ENCODE peak calls at places on chromosomes 6 and 20, in eight cellular contexts. One of them, this sample, is unnamed.

GRCh38 chr20:36267605-36268500 is 31.6 kb downstream of the AAR2 start:
- DNase-seq in breast epithelium: no peak
- DNase-seq in ovary: no peak
- DNase-seq in cardiac muscle cell: no peak
- DNase-seq in tibial nerve: no peak
- DNase-seq in suprapubic skin: no peak
- DNase-seq in transverse colon: no peak
- DNase-seq in GM23248: no peak
- DNase-seq in this sample: no peak

GRCh38 chr6:37985355-37985754 is 165.8 kb downstream of the ZFAND3 start:
- DNase-seq in breast epithelium: no peak
- DNase-seq in cardiac muscle cell: no peak
- DNase-seq in tibial nerve: no peak
- DNase-seq in transverse colon: no peak
- DNase-seq in suprapubic skin: no peak
- DNase-seq in ovary: no peak
- DNase-seq in GM23248: no peak
- DNase-seq in this sample: no peak

GRCh38 chr20:11217322-11217989 is 543.7 kb upstream of the JAG1 start:
- DNase-seq in suprapubic skin: no peak
- DNase-seq in tibial nerve: no peak
- DNase-seq in GM23248: no peak
- DNase-seq in cardiac muscle cell: peak; percentile 56
- DNase-seq in breast epithelium: no peak
- DNase-seq in ovary: no peak
- DNase-seq in transverse colon: no peak
- DNase-seq in this sample: no peak

GRCh38 chr6:132907915-132908314 is 93.5 kb downstream of the RPS12 start:
- DNase-seq in GM23248: peak; percentile 82
- DNase-seq in suprapubic skin: no peak
- DNase-seq in cardiac muscle cell: peak; percentile 38
- DNase-seq in ovary: no peak
- DNase-seq in transverse colon: no peak
- DNase-seq in breast epithelium: no peak
- DNase-seq in tibial nerve: no peak
- DNase-seq in this sample: no peak

GRCh38 chr6:30062471-30063178 is 1.6 kb downstream of the POLR1H start:
- DNase-seq in suprapubic skin: no peak
- DNase-seq in cardiac muscle cell: no peak
- DNase-seq in breast epithelium: no peak
- DNase-seq in tibial nerve: no peak
- DNase-seq in ovary: no peak
- DNase-seq in transverse colon: no peak
- DNase-seq in GM23248: no peak
- DNase-seq in this sample: no peak

GRCh38 chr6:35601331-35602132 is 87.2 kb downstream of the FKBP5 start:
- DNase-seq in ovary: peak; percentile 62
- DNase-seq in tibial nerve: peak; percentile 47
- DNase-seq in cardiac muscle cell: peak; percentile 94
- DNase-seq in transverse colon: peak; percentile 69
- DNase-seq in breast epithelium: no peak
- DNase-seq in GM23248: peak; percentile 81
- DNase-seq in suprapubic skin: no peak
- DNase-seq in this sample: peak; percentile 90

GRCh38 chr6:15870354-15871043 is 207.7 kb upstream of the DTNBP1 start:
- DNase-seq in transverse colon: no peak
- DNase-seq in cardiac muscle cell: peak; percentile 65
- DNase-seq in tibial nerve: no peak
- DNase-seq in suprapubic skin: no peak
- DNase-seq in breast epithelium: no peak
- DNase-seq in GM23248: peak; percentile 71
- DNase-seq in ovary: no peak
- DNase-seq in this sample: no peak

GRCh38 chr6:113719056-113719455 is 138.1 kb upstream of the MARCKS start:
- DNase-seq in breast epithelium: no peak
- DNase-seq in tibial nerve: no peak
- DNase-seq in GM23248: peak; percentile 37
- DNase-seq in transverse colon: peak; percentile 47
- DNase-seq in suprapubic skin: no peak
- DNase-seq in ovary: no peak
- DNase-seq in cardiac muscle cell: no peak
- DNase-seq in this sample: no peak

GRCh38 chr20:20491110-20491783 is 123.3 kb downstream of the INSM1 start:
- DNase-seq in cardiac muscle cell: peak; percentile 19
- DNase-seq in GM23248: peak; percentile 84
- DNase-seq in suprapubic skin: no peak
- DNase-seq in tibial nerve: no peak
- DNase-seq in transverse colon: no peak
- DNase-seq in breast epithelium: no peak
- DNase-seq in ovary: no peak
- DNase-seq in this sample: no peak

GRCh38 chr6:87914637-87915395 is 132.8 kb upstream of the SPACA1 start:
- DNase-seq in ovary: no peak
- DNase-seq in tibial nerve: no peak
- DNase-seq in breast epithelium: no peak
- DNase-seq in cardiac muscle cell: peak; percentile 33
- DNase-seq in suprapubic skin: no peak
- DNase-seq in GM23248: peak; percentile 32
- DNase-seq in transverse colon: no peak
- DNase-seq in this sample: no peak

GRCh38 chr20:1718604-1719384 is 61.2 kb upstream of the SIRPG start:
- DNase-seq in suprapubic skin: no peak
- DNase-seq in cardiac muscle cell: peak; percentile 49
- DNase-seq in breast epithelium: no peak
- DNase-seq in ovary: no peak
- DNase-seq in tibial nerve: peak; percentile 18
- DNase-seq in GM23248: peak; percentile 98
- DNase-seq in transverse colon: no peak
- DNase-seq in this sample: peak; percentile 71

GRCh38 chr6:89044988-89045387 is 35.6 kb upstream of the PNRC1 start:
- DNase-seq in suprapubic skin: no peak
- DNase-seq in tibial nerve: no peak
- DNase-seq in ovary: no peak
- DNase-seq in breast epithelium: no peak
- DNase-seq in cardiac muscle cell: no peak
- DNase-seq in GM23248: no peak
- DNase-seq in transverse colon: no peak
- DNase-seq in this sample: no peak

GRCh38 chr6:38573800-38574395 is 65.8 kb downstream of the BTBD9 start:
- DNase-seq in cardiac muscle cell: peak; percentile 8
- DNase-seq in transverse colon: no peak
- DNase-seq in suprapubic skin: no peak
- DNase-seq in GM23248: no peak
- DNase-seq in tibial nerve: no peak
- DNase-seq in breast epithelium: no peak
- DNase-seq in ovary: no peak
- DNase-seq in this sample: no peak

GRCh38 chr6:54377776-54378175 is 69.5 kb downstream of the TINAG start:
- DNase-seq in GM23248: no peak
- DNase-seq in cardiac muscle cell: no peak
- DNase-seq in transverse colon: no peak
- DNase-seq in ovary: no peak
- DNase-seq in suprapubic skin: no peak
- DNase-seq in breast epithelium: no peak
- DNase-seq in tibial nerve: no peak
- DNase-seq in this sample: no peak

GRCh38 chr6:99467509-99468106 is 42.5 kb upstream of the PNISR start:
- DNase-seq in breast epithelium: no peak
- DNase-seq in cardiac muscle cell: peak; percentile 37
- DNase-seq in ovary: no peak
- DNase-seq in tibial nerve: no peak
- DNase-seq in suprapubic skin: no peak
- DNase-seq in transverse colon: no peak
- DNase-seq in GM23248: peak; percentile 65
- DNase-seq in this sample: no peak

GRCh38 chr6:46882622-46883021 is 39.1 kb downstream of the ADGRF5 start:
- DNase-seq in GM23248: no peak
- DNase-seq in cardiac muscle cell: no peak
- DNase-seq in breast epithelium: no peak
- DNase-seq in ovary: no peak
- DNase-seq in transverse colon: no peak
- DNase-seq in tibial nerve: no peak
- DNase-seq in suprapubic skin: no peak
- DNase-seq in this sample: no peak

GRCh38 chr6:159594106-159594749 is 98.8 kb downstream of the SOD2 start:
- DNase-seq in breast epithelium: no peak
- DNase-seq in cardiac muscle cell: peak; percentile 65
- DNase-seq in suprapubic skin: no peak
- DNase-seq in GM23248: peak; percentile 76
- DNase-seq in tibial nerve: no peak
- DNase-seq in transverse colon: no peak
- DNase-seq in ovary: no peak
- DNase-seq in this sample: no peak

GRCh38 chr6:9553002-9553401 is 861.9 kb downstream of the TFAP2A start:
- DNase-seq in suprapubic skin: no peak
- DNase-seq in breast epithelium: no peak
- DNase-seq in cardiac muscle cell: no peak
- DNase-seq in tibial nerve: no peak
- DNase-seq in GM23248: no peak
- DNase-seq in ovary: no peak
- DNase-seq in transverse colon: no peak
- DNase-seq in this sample: no peak

DNA sequence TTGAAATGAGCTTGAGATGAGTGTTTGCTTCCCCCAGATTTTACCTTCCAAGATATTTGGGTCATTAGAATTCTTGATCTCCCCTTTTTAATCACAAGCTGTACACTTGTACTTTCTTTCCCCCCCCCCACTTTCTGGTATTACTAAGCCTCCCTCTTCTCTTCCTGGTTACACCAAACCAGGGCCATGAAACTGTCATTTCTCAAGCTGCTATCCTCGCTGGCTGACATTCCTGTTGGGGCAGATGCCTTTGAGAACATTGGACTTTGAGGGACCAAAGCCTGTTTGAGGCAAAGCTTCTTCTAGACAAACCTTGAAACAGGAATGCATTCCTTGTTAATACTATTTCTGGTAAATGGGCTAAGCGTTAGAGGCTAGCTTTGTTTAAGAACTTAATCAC is 32.3 kb upstream of the MAP3K7 start:
- DNase-seq in tibial nerve: no peak
- DNase-seq in transverse colon: no peak
- DNase-seq in suprapubic skin: no peak
- DNase-seq in cardiac muscle cell: no peak
- DNase-seq in breast epithelium: no peak
- DNase-seq in GM23248: no peak
- DNase-seq in ovary: no peak
- DNase-seq in this sample: no peak
- H3K4me3 ChIP-seq in tibial nerve: no peak overlapping the region
- H3K4me3 ChIP-seq in transverse colon: no peak overlapping the region
- H3K4me3 ChIP-seq in suprapubic skin: no peak overlapping the region
- H3K4me3 ChIP-seq in cardiac muscle cell: no peak overlapping the region
- H3K4me3 ChIP-seq in breast epithelium: no peak overlapping the region
- H3K4me3 ChIP-seq in GM23248: no peak overlapping the region
- H3K4me3 ChIP-seq in ovary: no peak overlapping the region
- H3K4me3 ChIP-seq in this sample: no peak overlapping the region

GRCh38 chr20:37790900-37791299 is 97.1 kb downstream of the CTNNBL1 start:
- DNase-seq in cardiac muscle cell: no peak
- DNase-seq in tibial nerve: no peak
- DNase-seq in transverse colon: no peak
- DNase-seq in ovary: no peak
- DNase-seq in breast epithelium: no peak
- DNase-seq in suprapubic skin: no peak
- DNase-seq in GM23248: no peak
- DNase-seq in this sample: no peak

GRCh38 chr20:37789408-37789807 is 95.6 kb downstream of the CTNNBL1 start:
- DNase-seq in tibial nerve: no peak
- DNase-seq in GM23248: no peak
- DNase-seq in breast epithelium: no peak
- DNase-seq in suprapubic skin: no peak
- DNase-seq in transverse colon: no peak
- DNase-seq in ovary: no peak
- DNase-seq in cardiac muscle cell: no peak
- DNase-seq in this sample: no peak

GRCh38 chr20:37781626-37782025 is 87.8 kb downstream of the CTNNBL1 start:
- DNase-seq in GM23248: peak; percentile 29
- DNase-seq in tibial nerve: no peak
- DNase-seq in suprapubic skin: no peak
- DNase-seq in ovary: no peak
- DNase-seq in breast epithelium: no peak
- DNase-seq in transverse colon: no peak
- DNase-seq in cardiac muscle cell: no peak
- DNase-seq in this sample: no peak

GRCh38 chr20:37786043-37786442 is 92.2 kb downstream of the CTNNBL1 start:
- DNase-seq in transverse colon: no peak
- DNase-seq in tibial nerve: no peak
- DNase-seq in GM23248: no peak
- DNase-seq in ovary: no peak
- DNase-seq in suprapubic skin: no peak
- DNase-seq in cardiac muscle cell: no peak
- DNase-seq in breast epithelium: no peak
- DNase-seq in this sample: no peak
- H3K4me3 ChIP-seq in transverse colon: no peak overlapping the region
- H3K4me3 ChIP-seq in tibial nerve: no peak overlapping the region
- H3K4me3 ChIP-seq in GM23248: no peak overlapping the region
- H3K4me3 ChIP-seq in ovary: no peak overlapping the region
- H3K4me3 ChIP-seq in suprapubic skin: no peak overlapping the region
- H3K4me3 ChIP-seq in cardiac muscle cell: no peak overlapping the region
- H3K4me3 ChIP-seq in breast epithelium: no peak overlapping the region
- H3K4me3 ChIP-seq in this sample: no peak overlapping the region

DNA sequence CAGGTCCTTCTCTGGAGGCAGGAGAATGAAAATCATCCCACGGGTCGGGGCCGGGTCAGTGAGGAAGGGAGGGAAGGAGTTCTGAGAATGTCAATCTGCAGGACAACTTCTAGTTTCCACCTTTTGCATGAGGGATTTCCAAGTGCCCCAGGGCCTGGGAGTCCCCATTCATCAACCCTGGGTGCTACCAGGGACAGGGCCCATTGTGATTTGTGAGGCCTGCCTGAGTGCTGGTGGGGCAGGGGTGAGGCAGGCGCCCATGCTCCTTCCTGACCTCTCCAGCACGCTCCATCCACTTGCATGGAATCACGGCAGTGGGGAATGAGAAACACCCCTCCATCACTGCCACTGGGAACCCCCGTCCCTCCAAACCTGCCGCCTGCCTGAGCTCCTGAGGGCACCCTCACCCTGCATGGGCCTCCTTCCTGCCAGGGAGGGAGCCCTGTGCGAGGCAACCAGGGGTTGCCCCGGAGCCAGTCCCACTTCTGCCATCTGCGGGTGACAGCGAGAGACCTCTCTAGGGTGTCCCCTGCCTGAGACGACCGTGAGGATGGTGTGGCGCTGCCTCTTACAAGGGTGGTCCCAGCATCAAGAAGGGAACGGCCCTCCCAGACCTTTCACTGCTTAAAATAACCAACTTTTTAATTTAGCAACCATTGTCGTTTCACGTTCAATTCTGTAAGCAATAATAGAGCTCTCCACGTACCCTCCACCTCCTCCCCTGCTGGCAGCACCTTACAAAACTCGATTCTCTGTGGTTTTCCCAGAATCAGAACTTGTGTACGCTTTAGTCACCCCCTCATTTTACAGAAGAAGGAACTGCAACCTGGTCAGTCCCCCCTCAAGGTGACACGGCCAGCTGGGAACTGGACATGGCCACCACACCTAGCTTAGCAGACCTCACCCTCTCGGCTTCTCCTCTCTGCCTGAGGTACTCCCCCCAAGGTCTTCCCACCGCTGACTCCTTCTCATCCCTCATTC is 28.6 kb downstream of the PMEPA1 start:
- DNase-seq in breast epithelium: no peak
- DNase-seq in GM23248: no peak
- DNase-seq in transverse colon: peak; percentile 51
- DNase-seq in cardiac muscle cell: no peak
- DNase-seq in ovary: no peak
- DNase-seq in suprapubic skin: no peak
- DNase-seq in tibial nerve: no peak
- DNase-seq in this sample: no peak
- H3K4me3 ChIP-seq in breast epithelium: no peak overlapping the region
- H3K4me3 ChIP-seq in GM23248: no peak overlapping the region
- H3K4me3 ChIP-seq in transverse colon: no peak overlapping the region
- H3K4me3 ChIP-seq in cardiac muscle cell: no peak overlapping the region
- H3K4me3 ChIP-seq in ovary: no peak overlapping the region
- H3K4me3 ChIP-seq in suprapubic skin: no peak overlapping the region
- H3K4me3 ChIP-seq in tibial nerve: no peak overlapping the region
- H3K4me3 ChIP-seq in this sample: no peak overlapping the region

GRCh38 chr20:9518776-9519175 is 4.4 kb downstream of the LAMP5 start:
- DNase-seq in ovary: no peak
- DNase-seq in GM23248: no peak
- DNase-seq in breast epithelium: no peak
- DNase-seq in cardiac muscle cell: no peak
- DNase-seq in transverse colon: no peak
- DNase-seq in tibial nerve: no peak
- DNase-seq in suprapubic skin: no peak
- DNase-seq in this sample: no peak
- H3K4me3 ChIP-seq in ovary: no peak overlapping the region
- H3K4me3 ChIP-seq in GM23248: no peak overlapping the region
- H3K4me3 ChIP-seq in breast epithelium: no peak overlapping the region
- H3K4me3 ChIP-seq in cardiac muscle cell: no peak overlapping the region
- H3K4me3 ChIP-seq in transverse colon: no peak overlapping the region
- H3K4me3 ChIP-seq in tibial nerve: no peak overlapping the region
- H3K4me3 ChIP-seq in suprapubic skin: no peak overlapping the region
- H3K4me3 ChIP-seq in this sample: no peak overlapping the region

This sample was measured in uterus.